ENCODE peak calls at places on chromosomes 11 and 22, in nine cellular contexts. O is kidney, S is heart left ventricle, R is left ventricle myocardium inferior, I is HFF-Myc, Z is endothelial cell, P is esophagus muscularis mucosa, X is cardiac muscle cell, B is brain microvascular endothelial cell. H is an unnamed sample.

GRCh38 chr11:70002433-70002832 is 75.7 kb upstream of the ANO1 start:
- DNase-seq in I (no peak), O (no peak), Z (no peak), X (no peak), S (no peak), R (no peak), P (no peak), B (no peak), H (no peak)

GRCh38 chr11:46553746-46554204 is 40.0 kb downstream of the AMBRA1 start:
- DNase-seq in R (no peak), X (peak; percentile 18), I (no peak), S (no peak), O (no peak), Z (no peak), B (no peak), P (no peak), H (no peak)

GRCh38 chr11:84906995-84907394 is 720.1 kb downstream of the DLG2 start:
- DNase-seq in S (no peak), I (no peak), X (no peak), R (no peak), P (no peak), B (peak; percentile 80), Z (no peak), O (no peak), H (peak; percentile 12)

GRCh38 chr11:77361184-77361583 is 59.7 kb upstream of the GDPD4 start:
- DNase-seq in Z (no peak), X (peak; percentile 32), B (peak; percentile 39), R (no peak), I (no peak), S (no peak), P (no peak), O (no peak), H (peak; percentile 44)

GRCh38 chr11:68370211-68371111 is 58.1 kb downstream of the LRP5 start:
- DNase-seq in S (peak; percentile 46), I (no peak), X (no peak), B (peak; percentile 31), Z (no peak), P (no peak), R (peak; percentile 43), O (no peak), H (no peak)

GRCh38 chr22:30368420-30368819 is 11.6 kb downstream of the CCDC157 start:
- DNase-seq in I (no peak), S (no peak), O (no peak), R (no peak), P (no peak), B (no peak), Z (no peak), X (no peak), H (no peak)

GRCh38 chr11:70616938-70617674 is 218.8 kb downstream of the CTTN start:
- DNase-seq in R (no peak), X (no peak), O (no peak), S (no peak), P (no peak), B (no peak), I (no peak), Z (no peak), H (no peak)

GRCh38 chr11:47260366-47260765 is 2.6 kb downstream of the NR1H3 start:
- DNase-seq in R (no peak), S (no peak), I (no peak), Z (no peak), X (no peak), O (no peak), P (no peak), B (no peak), H (no peak)

GRCh38 chr11:73974611-73975478 is 7.8 kb downstream of the UCP2 start:
- DNase-seq in O (peak; percentile 35), S (no peak), I (no peak), X (no peak), R (no peak), Z (no peak), P (no peak), B (no peak), H (no peak)

GRCh38 chr22:36741968-36742367 is 34.0 kb downstream of the IFT27 start:
- DNase-seq in O (no peak), P (no peak), Z (no peak), S (no peak), I (no peak), R (no peak), X (no peak), B (no peak), H (no peak)

GRCh38 chr11:7600205-7600775 is 73.0 kb downstream of the CYB5R2 start:
- DNase-seq in S (no peak), I (no peak), X (peak; percentile 97), Z (peak; percentile 39), P (no peak), O (no peak), B (peak; percentile 53), R (no peak), H (peak; percentile 96)

GRCh38 chr11:129814244-129814992 is 1.2 kb upstream of the TMEM45B start:
- DNase-seq in O (no peak), P (no peak), R (no peak), I (no peak), B (no peak), Z (no peak), X (no peak), S (no peak), H (no peak)

GRCh38 chr11:67372232-67372992 is 986 bp downstream of the CLCF1 start:
- DNase-seq in P (no peak), B (no peak), I (no peak), R (no peak), Z (no peak), S (no peak), X (no peak), O (peak; percentile 87), H (no peak)

GRCh38 chr11:135006800-135007199 is 594.8 kb upstream of the B3GAT1 start:
- DNase-seq in X (no peak), B (no peak), O (no peak), P (no peak), R (no peak), S (no peak), I (no peak), Z (no peak), H (no peak)

GRCh38 chr11:47071871-47072270 is 104.8 kb downstream of the ARFGAP2 start:
- DNase-seq in I (no peak), O (no peak), R (peak; percentile 29), Z (no peak), X (no peak), P (no peak), B (no peak), S (no peak), H (no peak)

GRCh38 chr11:112661571-112661970 is 299.6 kb upstream of the NCAM1 start:
- DNase-seq in X (no peak), O (no peak), R (no peak), S (no peak), P (peak; percentile 85), B (no peak), I (no peak), Z (no peak), H (no peak)

GRCh38 chr11:112656772-112657428 is 304.3 kb upstream of the NCAM1 start:
- DNase-seq in X (peak; percentile 42), I (no peak), Z (no peak), R (no peak), S (no peak), P (peak; percentile 89), B (peak; percentile 73), O (no peak), H (peak; percentile 48)

GRCh38 chr11:112659185-112659584 is 302.0 kb upstream of the NCAM1 start:
- DNase-seq in Z (no peak), X (no peak), P (peak; percentile 78), R (no peak), S (no peak), B (no peak), I (no peak), O (no peak), H (no peak)

GRCh38 chr11:112655386-112655785 is 305.8 kb upstream of the NCAM1 start:
- DNase-seq in Z (no peak), I (peak; percentile 15), P (peak; percentile 93), S (peak; percentile 81), B (peak; percentile 18), R (peak; percentile 87), X (peak; percentile 81), O (peak; percentile 92), H (peak; percentile 81)

GRCh38 chr11:112658521-112658920 is 302.7 kb upstream of the NCAM1 start:
- DNase-seq in R (no peak), I (no peak), S (peak; percentile 35), X (no peak), O (no peak), B (no peak), Z (no peak), P (peak; percentile 47), H (no peak)
- TF ChIP-seq CTCF in R (no peak), I (no peak), S (no peak), X (no peak), O (no peak), B (no peak), Z (no peak), P (no peak), H (no peak)

DNA sequence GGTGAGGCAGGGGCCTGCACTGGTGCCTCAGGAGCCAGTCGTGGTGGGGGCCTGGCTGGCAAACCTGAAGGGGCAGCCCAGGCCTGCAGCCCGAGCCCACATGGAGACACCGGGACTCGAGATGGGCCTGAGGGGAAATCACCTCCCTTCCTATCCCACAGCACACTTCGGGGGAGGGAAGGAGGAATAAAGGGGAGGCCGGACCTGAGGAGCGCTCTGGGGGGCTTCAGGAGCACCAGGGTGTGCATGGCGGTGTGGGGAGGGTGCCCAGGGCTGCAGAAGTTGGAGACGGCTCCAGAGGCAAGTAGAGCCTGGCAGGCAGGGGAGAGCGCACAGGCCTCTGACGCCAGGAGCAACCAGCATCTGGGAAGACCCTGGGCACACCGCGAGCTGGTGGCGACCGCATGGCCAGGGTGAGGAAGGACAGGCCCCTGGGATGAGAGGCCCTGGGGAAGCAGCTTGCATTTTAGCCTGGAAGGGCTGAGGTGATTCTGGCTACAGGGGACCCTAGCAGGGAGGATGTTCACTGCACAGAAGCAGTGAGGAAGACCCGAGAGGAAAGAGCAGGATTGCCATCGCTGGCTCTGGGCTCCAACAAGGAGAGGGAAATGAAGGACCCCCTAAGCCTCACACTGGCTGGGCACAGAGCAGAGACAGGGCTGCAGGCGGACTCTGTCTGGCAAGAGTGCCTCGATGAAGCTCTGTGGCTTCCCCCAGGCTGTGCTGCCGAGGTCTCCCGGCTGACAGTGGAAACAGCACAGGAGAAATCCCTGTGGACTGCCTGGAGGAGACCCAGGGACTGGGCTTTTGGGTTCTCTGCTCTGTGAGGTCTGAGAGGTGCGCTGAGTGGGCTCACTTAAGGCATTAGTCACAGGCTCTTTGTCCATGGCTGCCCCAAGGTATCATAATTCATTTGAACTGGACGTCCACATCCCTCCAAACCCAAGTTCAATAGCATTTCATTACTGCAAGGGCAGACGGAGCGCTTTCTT is 457.7 kb downstream of the BRD1 start:
- DNase-seq in R (no peak), B (no peak), S (no peak), P (no peak), X (no peak), Z (peak; percentile 1), I (no peak), O (peak; percentile 66), H (no peak)
- TF ChIP-seq CTCF in R (no peak), B (no peak), S (no peak), P (no peak), X (no peak), Z (no peak), I (no peak), O (no peak), H (no peak)

GRCh38 chr11:127925430-127925829 is 661.9 kb downstream of the ETS1 start:
- DNase-seq in O (no peak), Z (no peak), B (peak; percentile 62), I (no peak), P (no peak), X (peak; percentile 21), R (no peak), S (no peak), H (peak; percentile 10)
- TF ChIP-seq CTCF in O (no peak), Z (no peak), B (no peak), I (no peak), P (no peak), X (no peak), R (no peak), S (no peak), H (no peak)

GRCh38 chr11:11451501-11452005 is 98.5 kb upstream of the CSNK2A3 start:
- DNase-seq in B (no peak), Z (no peak), P (no peak), S (no peak), X (peak; percentile 5), R (no peak), O (no peak), I (no peak), H (no peak)
- TF ChIP-seq CTCF in B (no peak), Z (no peak), P (no peak), S (no peak), X (no peak), R (no peak), O (no peak), I (no peak), H (no peak)